ENCODE peak calls at places on chromosome 21, in five cellular contexts. G is CD8-positive, alpha-beta memory T cell; Q is adrenal gland; S is body of pancreas; L is aorta. Y is an unnamed sample.
A peak's percentile ranks its signal among the peaks of the same experiment; 100 is the strongest.

GRCh38 chr21:21929228-21929627 is 931.0 kb downstream of the NCAM2 start:
- DNase-seq in G (no peak), Q (no peak), S (no peak), L (no peak), Y (no peak)

GRCh38 chr21:34367320-34367935 is 3.6 kb downstream of the KCNE2 start:
- DNase-seq in G (peak; percentile 30), Q (peak; percentile 75), S (peak; percentile 52), L (no peak), Y (peak; percentile 72)

GRCh38 chr21:27833298-27833697 is 866.4 kb upstream of the ADAMTS5 start:
- DNase-seq in G (no peak), Q (no peak), S (no peak), L (no peak), Y (no peak)

GRCh38 chr21:45747802-45748445 is 104.4 kb downstream of the PCBP3 start:
- DNase-seq in G (no peak), Q (peak; percentile 84), S (no peak), L (no peak), Y (peak; percentile 24)

GRCh38 chr21:34844033-34844923 is 175.5 kb downstream of the CLIC6 start:
- DNase-seq in G (no peak), Q (peak; percentile 64), S (peak; percentile 32), L (peak; percentile 78), Y (no peak)

GRCh38 chr21:33514234-33514633 is 22.7 kb upstream of the DNAJC28 start:
- DNase-seq in G (no peak), Q (no peak), S (no peak), L (no peak), Y (no peak)

GRCh38 chr21:31459457-31459856 is 115.4 kb upstream of the TIAM1 start:
- DNase-seq in G (no peak), Q (no peak), S (no peak), L (no peak), Y (no peak)

GRCh38 chr21:34795152-34796141 is 126.7 kb downstream of the CLIC6 start:
- DNase-seq in G (no peak), Q (no peak), S (no peak), L (no peak), Y (no peak)

GRCh38 chr21:29938968-29939858 is 583 bp downstream of the GRIK1 start:
- DNase-seq in G (no peak), Q (peak; percentile 53), S (no peak), L (no peak), Y (no peak)

GRCh38 chr21:14078746-14079375 is 131.9 kb downstream of the LIPI start:
- DNase-seq in G (no peak), Q (no peak), S (no peak), L (no peak), Y (no peak)

GRCh38 chr21:15224346-15225086 is 159.7 kb upstream of the NRIP1 start:
- DNase-seq in G (no peak), Q (no peak), S (no peak), L (no peak), Y (no peak)

GRCh38 chr21:33265664-33266049 is 510 bp upstream of the IL10RB start:
- DNase-seq in G (no peak), Q (peak; percentile 78), S (no peak), L (peak; percentile 87), Y (no peak)

GRCh38 chr21:34803792-34804440 is 135.1 kb downstream of the CLIC6 start:
- DNase-seq in G (no peak), Q (no peak), S (no peak), L (no peak), Y (no peak)

GRCh38 chr21:20618878-20619277 is 379.3 kb upstream of the NCAM2 start:
- DNase-seq in G (no peak), Q (no peak), S (no peak), L (no peak), Y (no peak)

GRCh38 chr21:45087022-45087823 is 12.8 kb downstream of the ADARB1 start:
- DNase-seq in G (no peak), Q (no peak), S (no peak), L (no peak), Y (no peak)

GRCh38 chr21:41768371-41769042 is 1.7 kb upstream of the RIPK4 start:
- DNase-seq in G (peak; percentile 39), Q (no peak), S (peak; percentile 83), L (no peak), Y (no peak)

GRCh38 chr21:22791986-22792560 is 1793.9 kb downstream of the NCAM2 start:
- DNase-seq in G (peak; percentile 18), Q (peak; percentile 63), S (peak; percentile 31), L (no peak), Y (peak; percentile 10)

GRCh38 chr21:14361958-14362357 is 21.0 kb downstream of the HSPA13 start:
- DNase-seq in G (no peak), Q (no peak), S (no peak), L (no peak), Y (no peak)

GRCh38 chr21:46191686-46192575 is 7.7 kb upstream of the SPATC1L start:
- DNase-seq in G (no peak), Q (peak; percentile 43), S (no peak), L (peak; percentile 30), Y (no peak)

GRCh38 chr21:43950936-43951335 is 61.2 kb upstream of the TRAPPC10 start:
- DNase-seq in G (no peak), Q (no peak), S (no peak), L (no peak), Y (no peak)

GRCh38 chr21:34705032-34705431 is 36.2 kb downstream of the CLIC6 start:
- DNase-seq in G (no peak), Q (no peak), S (no peak), L (no peak), Y (no peak)

GRCh38 chr21:42118121-42118795 is 47.1 kb downstream of the UMODL1 start:
- DNase-seq in G (no peak), Q (no peak), S (no peak), L (no peak), Y (no peak)

GRCh38 chr21:15140321-15141019 is 75.7 kb upstream of the NRIP1 start:
- DNase-seq in G (no peak), Q (peak; percentile 52), S (peak; percentile 89), L (no peak), Y (peak; percentile 92)

GRCh38 chr21:29334717-29335428 is 36.2 kb downstream of the BACH1 start:
- DNase-seq in G (no peak), Q (no peak), S (no peak), L (no peak), Y (peak; percentile 17)

GRCh38 chr21:34198232-34199120 is 125.1 kb downstream of the MRPS6 start:
- DNase-seq in G (peak; percentile 31), Q (no peak), S (no peak), L (no peak), Y (no peak)

GRCh38 chr21:43890042-43890441 is 25.0 kb downstream of the AGPAT3 start:
- DNase-seq in G (no peak), Q (peak; percentile 49), S (no peak), L (no peak), Y (no peak)

GRCh38 chr21:31750843-31751242 is 18.9 kb upstream of the SCAF4 start:
- DNase-seq in G (no peak), Q (no peak), S (no peak), L (no peak), Y (no peak)

GRCh38 chr21:44862869-44863685 is 10.4 kb downstream of the PTTG1IP start:
- DNase-seq in G (no peak), Q (no peak), S (no peak), L (no peak), Y (no peak)

GRCh38 chr21:43025636-43026180 is 49.9 kb downstream of the CBS start:
- DNase-seq in G (no peak), Q (no peak), S (no peak), L (no peak), Y (no peak)

GRCh38 chr21:29190920-29191319 is 60.5 kb downstream of the MAP3K7CL start:
- DNase-seq in G (no peak), Q (no peak), S (no peak), L (no peak), Y (no peak)

DNA sequence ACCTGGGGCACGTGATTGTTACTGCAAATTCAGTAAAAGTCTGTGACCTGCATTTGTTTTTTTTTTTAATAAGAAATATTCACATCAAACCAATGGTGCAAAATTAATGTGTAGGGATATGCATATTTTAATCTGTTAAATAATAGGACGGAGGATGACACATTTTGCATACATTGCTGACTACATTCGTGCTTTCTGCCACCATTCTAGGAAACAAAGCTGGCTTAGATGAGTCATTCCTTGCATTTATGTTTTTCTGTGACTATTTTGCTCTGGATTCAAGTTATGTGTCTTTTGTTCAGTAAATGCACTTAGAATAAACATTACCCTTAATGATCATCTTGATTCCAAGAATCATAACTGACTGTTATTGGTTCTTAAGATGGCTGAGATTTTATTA is 23.9 kb upstream of the CYYR1 start:
- DNase-seq in G (no peak), Q (no peak), S (no peak), L (no peak), Y (no peak)
- H3K9me3 ChIP-seq in G (no peaks in the 10 kb centered on the region), Q (no peaks in the 10 kb centered on the region), S (no peaks in the 10 kb centered on the region), L (no peaks in the 10 kb centered on the region), Y (no peaks in the 10 kb centered on the region)

GRCh38 chr21:38303300-38303699 is 46.5 kb downstream of the KCNJ15 start:
- DNase-seq in G (no peak), Q (peak; percentile 83), S (no peak), L (peak; percentile 83), Y (no peak)
- H3K27ac ChIP-seq in G (no peak overlapping the region), Q (no peak overlapping the region), S (no peak overlapping the region), L (no peak overlapping the region), Y (no peak overlapping the region)

DNA sequence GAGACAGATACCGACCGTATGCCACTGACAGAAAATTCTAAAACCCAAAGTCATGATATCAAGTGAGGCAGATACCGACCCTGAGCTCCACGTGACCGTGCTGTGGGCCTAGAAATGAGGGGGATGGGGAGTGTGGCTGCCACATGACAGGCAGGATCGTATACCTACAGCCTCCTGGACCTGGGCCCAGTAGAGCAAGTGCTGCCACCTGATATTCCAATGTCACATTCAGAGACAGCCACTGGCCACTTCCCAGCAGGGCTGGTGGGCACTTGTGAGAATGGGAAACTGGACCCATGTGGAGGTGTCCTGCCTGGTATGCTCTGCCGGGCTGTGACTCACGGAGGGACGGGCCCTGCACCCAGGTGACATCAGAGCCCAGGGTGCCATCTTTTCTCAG is 44.6 kb upstream of the CLDN14 start:
- DNase-seq in G (no peak), Q (no peak), S (no peak), L (no peak), Y (no peak)
- H3K27me3 ChIP-seq in G (no peaks in the 10 kb centered on the region), Q (peaks cover 3% of the 10 kb centered on the region), S (no peaks in the 10 kb centered on the region), L (no peaks in the 10 kb centered on the region), Y (no peaks in the 10 kb centered on the region)

GRCh38 chr21:18443686-18444085 is 40.1 kb upstream of the TMPRSS15 start:
- DNase-seq in G (no peak), Q (no peak), S (no peak), L (no peak), Y (no peak)

GRCh38 chr21:18451679-18452078 is 48.1 kb upstream of the TMPRSS15 start:
- DNase-seq in G (no peak), Q (no peak), S (no peak), L (no peak), Y (no peak)

DNA sequence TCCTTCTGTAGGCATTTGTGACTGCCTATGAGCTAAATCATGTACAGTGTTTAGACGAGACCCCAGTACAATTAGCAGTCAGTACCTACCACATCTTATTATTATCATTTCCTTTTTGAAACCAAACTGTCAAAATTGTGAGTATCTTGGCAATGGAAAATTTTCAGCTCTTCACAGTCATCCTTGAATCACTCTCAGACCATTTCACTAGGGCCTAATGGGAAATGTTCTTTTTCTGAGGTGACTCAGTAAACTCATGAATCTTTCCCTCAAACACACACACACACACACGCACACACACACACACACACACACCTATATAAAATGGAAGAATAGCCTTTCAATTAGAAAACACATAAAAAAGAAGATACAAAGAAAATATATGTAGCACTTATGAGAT is 46.0 kb upstream of the TMPRSS15 start:
- DNase-seq in G (no peak), Q (no peak), S (no peak), L (no peak), Y (no peak)
- H3K9me3 ChIP-seq in G (no peaks in the 10 kb centered on the region), Q (no peaks in the 10 kb centered on the region), S (no peaks in the 10 kb centered on the region), L (no peaks in the 10 kb centered on the region), Y (no peaks in the 10 kb centered on the region)

Y was measured in SJCRH30.